ENCODE peak calls at places on chromosomes 4 and X, in four cellular contexts. W, G, V and M are unnamed samples.

GRCh38 chrX:3176439-3176820 is 135.2 kb downstream of the ARSF start:
- DNase-seq in V (no peak), W (no peak), G (no peak), M (no peak)

GRCh38 chr4:3519468-3520264 is 12.6 kb downstream of the LRPAP1 start:
- DNase-seq in W (no peak), V (peak; percentile 23), G (no peak), M (no peak)

GRCh38 chrX:6813836-6814370 is 279.0 kb upstream of the VCX3A start:
- DNase-seq in G (no peak), W (no peak), V (no peak), M (no peak)

GRCh38 chr4:61202100-61202637 is 2.0 kb downstream of the ADGRL3 start:
- DNase-seq in G (no peak), W (no peak), V (no peak), M (peak; percentile 29)

GRCh38 chr4:163732473-163732872 is 238.0 kb downstream of the TMA16 start:
- DNase-seq in W (no peak), V (no peak), G (no peak), M (no peak)

GRCh38 chr4:105196523-105197145 is 50.0 kb downstream of the TET2 start:
- DNase-seq in W (no peak), V (no peak), G (no peak), M (no peak)

GRCh38 chrX:115449742-115450141 is 111.2 kb upstream of the PLS3 start:
- DNase-seq in W (no peak), V (no peak), G (no peak), M (peak; percentile 73)

GRCh38 chr4:14169460-14169859 is 541.9 kb upstream of the BOD1L1 start:
- DNase-seq in W (no peak), V (no peak), G (no peak), M (no peak)

GRCh38 chr4:83257811-83258210 is 26.8 kb downstream of the COQ2 start:
- DNase-seq in G (no peak), W (no peak), V (no peak), M (no peak)

GRCh38 chr4:139556071-139556734 is at the start of gene SETD7:
- DNase-seq in V (peak; percentile 88), G (peak; percentile 17), W (no peak), M (peak; percentile 89)

GRCh38 chr4:184383497-184384055 is 90.8 kb downstream of the IRF2 start:
- DNase-seq in V (no peak), G (no peak), W (no peak), M (no peak)

GRCh38 chr4:166312166-166312565 is 439.1 kb downstream of the TLL1 start:
- DNase-seq in W (no peak), G (no peak), V (no peak), M (no peak)

GRCh38 chr4:77777135-77777777 is 41.9 kb downstream of the CNOT6L start:
- DNase-seq in V (no peak), G (no peak), W (no peak), M (no peak)